ENCODE peak calls at places on chromosome 5, in seven cellular contexts. R is IMR-90, N is mesenchymal stem cell, U is H9, V is neuronal stem cell, L is trophoblast cell, A is H1. K is an unnamed sample. For H3K4me1, the result is how much of the 10 kb centered on the place peaks cover.

GRCh38 chr5:111934511-111934910 is 177.5 kb upstream of the NREP start:
- DNase-seq in R (no peak), N (no peak), U (no peak), V (no peak), L (peak), A (no peak), K (peak)

GRCh38 chr5:14172149-14172795 is 29.1 kb downstream of the TRIO start:
- DNase-seq in R (no peak), N (no peak), U (no peak), V (no peak), L (no peak), A (no peak), K (no peak)

GRCh38 chr5:172685036-172685435 is 44.0 kb downstream of the NEURL1B start:
- DNase-seq in R (no peak), N (no peak), U (no peak), V (no peak), L (no peak), A (no peak), K (no peak)

GRCh38 chr5:32270178-32270577 is 42.6 kb downstream of the MTMR12 start:
- DNase-seq in R (no peak), N (no peak), U (no peak), V (no peak), L (no peak), A (no peak), K (no peak)

GRCh38 chr5:141637266-141637692 is 482 bp downstream of the RELL2 start:
- DNase-seq in R (no peak), N (no peak), U (no peak), V (peak), L (peak), A (no peak), K (peak)

GRCh38 chr5:35902032-35902681 is 36.3 kb downstream of the CAPSL start:
- DNase-seq in R (peak), N (peak), U (no peak), V (no peak), L (no peak), A (no peak), K (no peak)

GRCh38 chr5:54738118-54738972 is 220.8 kb downstream of the SNX18 start:
- DNase-seq in R (peak), N (peak), U (no peak), V (no peak), L (no peak), A (no peak), K (no peak)

GRCh38 chr5:134577022-134577795 is 51.7 kb downstream of the JADE2 start:
- DNase-seq in R (peak), N (peak), U (no peak), V (no peak), L (peak), A (no peak), K (peak)

GRCh38 chr5:59093329-59093728 is 510.5 kb downstream of the RAB3C start:
- DNase-seq in R (peak), N (no peak), U (no peak), V (no peak), L (peak), A (no peak), K (no peak)

GRCh38 chr5:20678386-20678785 is 690.4 kb upstream of the CDH18 start:
- DNase-seq in R (no peak), N (no peak), U (no peak), V (no peak), L (no peak), A (no peak), K (no peak)

GRCh38 chr5:91957671-91958070 is 574.6 kb upstream of the ARRDC3 start:
- DNase-seq in R (peak), N (peak), U (no peak), V (no peak), L (no peak), A (no peak), K (peak)

GRCh38 chr5:1255081-1255561 is 29.9 kb downstream of the SLC6A18 start:
- DNase-seq in R (no peak), N (no peak), U (no peak), V (no peak), L (no peak), A (no peak), K (no peak)

GRCh38 chr5:168096525-168096924 is 194.9 kb upstream of the WWC1 start:
- DNase-seq in R (no peak), N (no peak), U (no peak), V (no peak), L (no peak), A (no peak), K (no peak)

GRCh38 chr5:74239268-74239667 is 401.3 kb downstream of the ENC1 start:
- DNase-seq in R (no peak), N (no peak), U (no peak), V (no peak), L (no peak), A (no peak), K (no peak)

GRCh38 chr5:135163391-135163790 is 129.4 kb upstream of the PITX1 start:
- DNase-seq in R (no peak), N (no peak), U (no peak), V (no peak), L (no peak), A (no peak), K (no peak)

GRCh38 chr5:151664694-151665583 is 21.8 kb downstream of the SPARC start:
- DNase-seq in R (peak), N (peak), U (no peak), V (no peak), L (no peak), A (no peak), K (no peak)

GRCh38 chr5:8060235-8061139 is 191.5 kb downstream of the MTRR start:
- DNase-seq in R (no peak), N (no peak), U (no peak), V (no peak), L (no peak), A (no peak), K (no peak)

GRCh38 chr5:88889165-88890069 is 6.4 kb upstream of the MEF2C start:
- DNase-seq in R (peak), N (peak), U (peak), V (no peak), L (no peak), A (no peak), K (peak)

GRCh38 chr5:134445841-134446818 is 34.4 kb upstream of the CDKN2AIPNL start:
- DNase-seq in R (no peak), N (no peak), U (no peak), V (no peak), L (no peak), A (no peak), K (no peak)

GRCh38 chr5:112077180-112077579 is 320.2 kb upstream of the NREP start:
- DNase-seq in R (peak), N (peak), U (no peak), V (no peak), L (peak), A (no peak), K (no peak)

GRCh38 chr5:139474815-139475791 is 4.3 kb downstream of the SMIM33 start:
- DNase-seq in R (peak), N (peak), U (no peak), V (no peak), L (no peak), A (no peak), K (no peak)

GRCh38 chr5:132437604-132438275 is 52.8 kb downstream of the IRF1 start:
- DNase-seq in R (peak), N (peak), U (peak), V (no peak), L (peak), A (no peak), K (peak)

GRCh38 chr5:134090482-134090881 is 24.0 kb upstream of the TCF7 start:
- DNase-seq in R (no peak), N (no peak), U (no peak), V (no peak), L (no peak), A (no peak), K (no peak)

GRCh38 chr5:78920604-78921003 is 64.5 kb downstream of the ARSB start:
- DNase-seq in R (peak), N (peak), U (no peak), V (no peak), L (peak), A (no peak), K (peak)

GRCh38 chr5:107604990-107605389 is 65.7 kb downstream of the EFNA5 start:
- DNase-seq in R (peak), N (peak), U (no peak), V (no peak), L (no peak), A (no peak), K (no peak)

GRCh38 chr5:107607656-107608368 is 62.9 kb downstream of the EFNA5 start:
- DNase-seq in R (no peak), N (no peak), U (no peak), V (no peak), L (peak), A (no peak), K (peak)

GRCh38 chr5:107605596-107606125 is 65.1 kb downstream of the EFNA5 start:
- DNase-seq in R (no peak), N (no peak), U (no peak), V (no peak), L (no peak), A (no peak), K (no peak)

GRCh38 chr5:107604146-107604910 is 66.4 kb downstream of the EFNA5 start:
- DNase-seq in R (no peak), N (no peak), U (no peak), V (no peak), L (no peak), A (no peak), K (no peak)

GRCh38 chr5:107607196-107607595 is 63.5 kb downstream of the EFNA5 start:
- DNase-seq in R (no peak), N (no peak), U (no peak), V (no peak), L (no peak), A (no peak), K (no peak)
- H3K4me1 ChIP-seq in R (under half), N (under half), U (under half), V (under half), L (under half), A (under half), K (under half)

GRCh38 chr5:10734832-10735231 is 26.2 kb downstream of the DAP start:
- DNase-seq in R (no peak), N (no peak), U (no peak), V (no peak), L (peak), A (no peak), K (no peak)

GRCh38 chr5:10733426-10733825 is 27.6 kb downstream of the DAP start:
- DNase-seq in R (no peak), N (no peak), U (no peak), V (no peak), L (peak), A (no peak), K (no peak)

GRCh38 chr5:10736354-10736753 is 24.7 kb downstream of the DAP start:
- DNase-seq in R (no peak), N (no peak), U (no peak), V (no peak), L (no peak), A (no peak), K (no peak)

GRCh38 chr5:10735569-10736255 is 25.3 kb downstream of the DAP start:
- DNase-seq in R (no peak), N (no peak), U (no peak), V (no peak), L (no peak), A (no peak), K (no peak)

GRCh38 chr5:10734050-10734709 is 26.9 kb downstream of the DAP start:
- DNase-seq in R (no peak), N (no peak), U (no peak), V (no peak), L (peak), A (no peak), K (no peak)
- H3K18ac ChIP-seq in R (no peak), N (no peak), U (no peak), V (no peak), L (no peak), A (no peak), K (no peak)

GRCh38 chr5:61275841-61276240 is 56.2 kb upstream of the ZSWIM6 start:
- DNase-seq in R (peak), N (peak), U (no peak), V (no peak), L (peak), A (no peak), K (peak)
- H3K4me1 ChIP-seq in R (under half), N (under half), U (under half), V (under half), L (under half), A (under half), K (under half)

DNA sequence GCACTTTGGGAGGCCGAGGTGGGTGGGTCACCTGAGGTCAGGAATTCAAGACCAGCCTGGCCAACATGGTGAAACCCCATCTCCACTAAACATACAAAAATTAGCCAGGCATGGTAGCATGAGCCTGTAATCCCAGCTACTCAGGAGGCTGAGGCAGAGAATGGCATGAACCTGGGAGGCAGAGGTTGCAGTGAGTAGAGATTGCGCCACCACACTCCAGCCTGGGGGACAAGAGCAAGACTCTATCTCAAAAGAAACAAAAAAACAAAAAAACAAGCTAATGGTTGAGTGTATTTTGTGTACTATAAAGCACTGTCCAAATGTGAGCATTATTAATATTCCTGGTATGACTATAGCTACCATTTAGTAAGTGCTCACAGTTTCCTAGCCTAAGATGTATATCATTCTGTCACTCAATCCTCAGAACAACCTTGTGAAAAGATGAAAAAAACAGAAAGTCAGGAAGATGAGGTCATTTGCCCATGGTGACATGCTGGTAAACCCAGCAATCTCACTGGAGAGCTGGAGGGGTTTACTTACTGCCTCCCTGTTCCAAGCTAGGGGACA is 27.7 kb downstream of the ARHGEF37 start:
- DNase-seq in R (no peak), N (peak), U (no peak), V (no peak), L (peak), A (no peak), K (no peak)
- H3K18ac ChIP-seq in R (no peak), N (no peak), U (no peak), V (no peak), L (no peak), A (no peak), K (no peak)

DNA sequence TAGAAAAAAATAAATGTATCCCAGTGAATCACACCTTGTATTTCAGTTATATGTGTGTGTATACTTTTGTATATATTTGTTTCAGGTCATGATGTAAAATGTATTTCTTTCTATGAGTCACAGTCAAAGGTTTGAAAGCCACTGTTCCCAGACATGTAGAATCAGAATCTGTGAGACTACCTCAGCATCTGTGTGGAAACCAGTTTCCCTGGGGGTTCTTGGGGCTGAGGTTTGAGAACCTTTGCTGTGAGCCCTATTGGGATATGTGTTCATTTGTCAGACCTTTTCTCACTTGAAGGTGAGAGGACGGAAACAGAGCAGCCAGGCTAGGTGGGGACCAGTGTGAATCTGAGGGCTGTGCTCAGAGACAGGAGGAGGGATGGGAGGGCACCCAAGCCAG is 78.7 kb upstream of the SAP30L start:
- DNase-seq in R (peak), N (peak), U (no peak), V (no peak), L (no peak), A (no peak), K (no peak)
- H3K4me1 ChIP-seq in R (under half), N (under half), U (under half), V (under half), L (under half), A (under half), K (under half)

K was measured in mesendoderm.